ENCODE peak calls at places on chromosomes 12 and 14, in six cellular contexts. R is aorta, F is tibial artery, X is testis, Q is RWPE2, S is spleen. A is an unnamed sample. For H3K27me3, the result is how much of the 10 kb centered on the place peaks cover.

GRCh38 chr14:105026789-105027563 is 6.1 kb upstream of the CDCA4 start:
- DNase-seq in F (no peak), R (no peak), Q (no peak), X (no peak), S (no peak), A (no peak)

GRCh38 chr14:81122326-81122725 is 98.4 kb downstream of the GTF2A1 start:
- DNase-seq in Q (no peak), R (no peak), S (no peak), X (no peak), F (no peak), A (no peak)

GRCh38 chr14:74941676-74942097 is 13.7 kb downstream of the PGF start:
- DNase-seq in S (peak), Q (no peak), R (peak), X (peak), F (peak), A (peak)

GRCh38 chr12:13230500-13230899 is 34.0 kb downstream of the EMP1 start:
- DNase-seq in F (no peak), S (no peak), R (no peak), X (no peak), Q (no peak), A (no peak)

GRCh38 chr12:59600174-59600573 is 4.3 kb downstream of the SLC16A7 start:
- DNase-seq in R (no peak), S (no peak), Q (no peak), F (no peak), X (no peak), A (no peak)

GRCh38 chr12:54988402-54989054 is 4.0 kb upstream of the TESPA1 start:
- DNase-seq in S (peak), R (peak), Q (no peak), F (no peak), X (peak), A (no peak)

GRCh38 chr12:121784460-121784859 is 9.0 kb downstream of the RHOF start:
- DNase-seq in F (no peak), X (no peak), Q (no peak), R (no peak), S (no peak), A (no peak)

GRCh38 chr12:50231346-50231745 is 52.0 kb downstream of the LIMA1 start:
- DNase-seq in R (no peak), X (no peak), F (no peak), S (no peak), Q (no peak), A (no peak)

GRCh38 chr14:69812725-69813124 is 15.7 kb upstream of the SLC10A1 start:
- DNase-seq in F (no peak), S (no peak), X (no peak), R (no peak), Q (no peak), A (no peak)

GRCh38 chr14:53458368-53458814 is 305.3 kb upstream of the DDHD1 start:
- DNase-seq in Q (no peak), X (no peak), R (no peak), F (no peak), S (no peak), A (no peak)

GRCh38 chr12:83150465-83151189 is 463.9 kb downstream of the TMTC2 start:
- DNase-seq in X (no peak), S (no peak), F (no peak), Q (no peak), R (no peak), A (no peak)

GRCh38 chr12:113239288-113239771 is 18.1 kb downstream of the TPCN1 start:
- DNase-seq in S (peak), Q (no peak), R (no peak), F (peak), X (no peak), A (no peak)

GRCh38 chr12:24929953-24930352 is 18.9 kb downstream of the BCAT1 start:
- DNase-seq in F (no peak), R (no peak), S (no peak), Q (no peak), X (no peak), A (peak)

GRCh38 chr14:104768437-104769323 is 15.7 kb downstream of the SIVA1 start:
- DNase-seq in R (peak), X (peak), F (peak), S (peak), Q (no peak), A (peak)

GRCh38 chr12:96501908-96502307 is 12.5 kb downstream of the CFAP54 start:
- DNase-seq in F (no peak), X (no peak), R (no peak), S (no peak), Q (no peak), A (no peak)

GRCh38 chr12:106679576-106679975 is 94.9 kb upstream of the RIC8B start:
- DNase-seq in Q (no peak), F (no peak), S (no peak), X (no peak), R (no peak), A (no peak)

GRCh38 chr14:33657478-33657877 is 293.4 kb downstream of the EGLN3 start:
- DNase-seq in Q (no peak), S (no peak), F (no peak), R (no peak), X (no peak), A (no peak)

GRCh38 chr12:86186449-86186848 is 69.7 kb downstream of the MGAT4C start:
- DNase-seq in R (no peak), F (no peak), X (no peak), Q (no peak), S (no peak), A (peak)

GRCh38 chr12:116695464-116695725 is 42.5 kb downstream of the SPRING1 start:
- DNase-seq in R (no peak), Q (no peak), S (no peak), F (no peak), X (no peak), A (no peak)

GRCh38 chr12:123071401-123072304 is 79.2 kb downstream of the PITPNM2 start:
- DNase-seq in R (no peak), F (no peak), S (no peak), X (peak), Q (no peak), A (no peak)

GRCh38 chr12:105226219-105226618 is 9.8 kb downstream of the APPL2 start:
- DNase-seq in R (peak), Q (no peak), S (no peak), X (peak), F (peak), A (no peak)

GRCh38 chr12:94149781-94150482 is 1.6 kb downstream of the PLXNC1 start:
- DNase-seq in F (no peak), Q (no peak), R (peak), X (peak), S (no peak), A (peak)

GRCh38 chr12:9736931-9737705 is 4.2 kb upstream of the CLECL1 start:
- DNase-seq in X (no peak), F (no peak), R (no peak), Q (no peak), S (no peak), A (no peak)

GRCh38 chr12:72018036-72018435 is 79.4 kb downstream of the TPH2 start:
- DNase-seq in Q (no peak), F (no peak), R (no peak), X (no peak), S (no peak), A (no peak)

GRCh38 chr14:100721568-100721967 is 5.1 kb upstream of the DLK1 start:
- DNase-seq in Q (no peak), F (no peak), X (no peak), S (no peak), R (no peak), A (no peak)

GRCh38 chr14:97319691-97320090 is 522.5 kb downstream of the VRK1 start:
- DNase-seq in X (no peak), R (no peak), S (no peak), Q (no peak), F (no peak), A (no peak)

GRCh38 chr12:95318071-95318545 is 100.5 kb downstream of the VEZT start:
- DNase-seq in Q (no peak), F (no peak), R (no peak), S (no peak), X (no peak), A (no peak)

GRCh38 chr14:93013368-93013719 is 90.4 kb downstream of the CHGA start:
- DNase-seq in R (peak), F (peak), S (no peak), Q (no peak), X (peak), A (no peak)

GRCh38 chr12:116880817-116881324 is 370 bp downstream of the HRK start:
- DNase-seq in F (no peak), R (no peak), S (peak), Q (no peak), X (peak), A (peak)

GRCh38 chr12:48717252-48717695 is 767 bp upstream of the CCNT1 start:
- DNase-seq in R (no peak), Q (no peak), S (no peak), X (no peak), F (no peak), A (peak)

GRCh38 chr12:32603858-32604257 is 75.2 kb upstream of the DNM1L start:
- DNase-seq in S (no peak), Q (no peak), F (no peak), X (no peak), R (no peak), A (no peak)

GRCh38 chr12:49893753-49894752 is 9.6 kb downstream of the FAIM2 start:
- DNase-seq in Q (peak), S (no peak), X (no peak), R (peak), F (no peak), A (peak)

GRCh38 chr12:130590685-130591084 is 125.4 kb downstream of the RIMBP2 start:
- DNase-seq in R (no peak), Q (no peak), F (no peak), X (no peak), S (no peak), A (no peak)

GRCh38 chr12:49866859-49867579 is 24.1 kb upstream of the BCDIN3D start:
- DNase-seq in R (peak), Q (no peak), F (peak), S (peak), X (peak), A (peak)

GRCh38 chr14:101814869-101815268 is 53.4 kb downstream of the PPP2R5C start:
- DNase-seq in F (no peak), S (no peak), Q (no peak), X (no peak), R (no peak), A (no peak)

GRCh38 chr12:8544295-8544694 is 3.6 kb upstream of the CLEC4E start:
- DNase-seq in R (peak), F (peak), X (peak), S (peak), Q (no peak), A (peak)

GRCh38 chr14:41718477-41719166 is 111.9 kb downstream of the LRFN5 start:
- DNase-seq in R (no peak), S (no peak), X (no peak), Q (no peak), F (no peak), A (no peak)

GRCh38 chr12:107411792-107412535 is 273.6 kb upstream of the PWP1 start:
- DNase-seq in Q (peak), S (no peak), X (no peak), R (no peak), F (no peak), A (no peak)

GRCh38 chr14:34913619-34914018 is 38.5 kb upstream of the BAZ1A start:
- DNase-seq in S (no peak), Q (no peak), F (no peak), X (no peak), R (no peak), A (no peak)

GRCh38 chr14:34911209-34912150 is 36.3 kb upstream of the BAZ1A start:
- DNase-seq in X (peak), F (no peak), S (no peak), R (no peak), Q (no peak), A (no peak)

GRCh38 chr14:34912966-34913365 is 37.8 kb upstream of the BAZ1A start:
- DNase-seq in X (no peak), S (no peak), R (no peak), F (no peak), Q (no peak), A (no peak)

GRCh38 chr14:34906287-34906686 is 31.1 kb upstream of the BAZ1A start:
- DNase-seq in S (no peak), X (no peak), F (no peak), Q (no peak), R (no peak), A (no peak)

GRCh38 chr14:34912182-34912581 is 37.0 kb upstream of the BAZ1A start:
- DNase-seq in F (no peak), S (no peak), Q (no peak), R (no peak), X (no peak), A (no peak)
- H3K4me3 ChIP-seq in F (no peak), S (no peak), Q (no peak), R (no peak), X (no peak), A (no peak)

GRCh38 chr14:36515105-36515593 is 4.9 kb downstream of the NKX2-1 start:
- DNase-seq in F (no peak), Q (no peak), S (no peak), X (no peak), R (no peak), A (peak)
- H3K27me3 ChIP-seq in F (half or more), Q (half or more), S (half or more), X (under half), R (under half), A (half or more)

GRCh38 chr14:95507701-95508103 is 8.7 kb downstream of the SYNE3 start:
- DNase-seq in X (no peak), S (peak), F (peak), R (peak), Q (peak), A (no peak)
- H3K4me3 ChIP-seq in X (no peak), S (no peak), F (no peak), R (no peak), Q (no peak), A (no peak)

GRCh38 chr14:42947991-42948390 is 1341.3 kb downstream of the LRFN5 start:
- DNase-seq in X (no peak), R (no peak), S (no peak), F (no peak), Q (no peak), A (no peak)
- H3K27me3 ChIP-seq in X (under half), R (under half), S (under half), F (under half), Q (under half), A (under half)

A was measured in H7.